ENCODE peak calls at places on chromosome 13, in nine cellular contexts. T, Q, F, B, Y, G, U, I and K are unnamed samples.

GRCh38 chr13:51728275-51728673 is 75.7 kb downstream of the DHRS12 start:
- DNase-seq in T (no peak), Q (no peak), F (no peak), B (no peak), Y (peak; percentile 28), G (no peak), U (no peak), I (no peak), K (no peak)

GRCh38 chr13:45873491-45874360 is 22.2 kb upstream of the SIAH3 start:
- DNase-seq in T (no peak), Q (no peak), F (no peak), B (no peak), Y (no peak), G (no peak), U (no peak), I (peak; percentile 33), K (no peak)

GRCh38 chr13:95020298-95020987 is 280.8 kb downstream of the ABCC4 start:
- DNase-seq in T (no peak), Q (no peak), F (no peak), B (no peak), Y (no peak), G (no peak), U (no peak), I (no peak), K (no peak)

GRCh38 chr13:94269557-94269956 is 209.9 kb downstream of the DCT start:
- DNase-seq in T (no peak), Q (no peak), F (no peak), B (no peak), Y (no peak), G (no peak), U (no peak), I (no peak), K (no peak)

GRCh38 chr13:109971006-109971744 is 184.8 kb upstream of the IRS2 start:
- DNase-seq in T (no peak), Q (no peak), F (no peak), B (no peak), Y (no peak), G (no peak), U (no peak), I (no peak), K (no peak)

GRCh38 chr13:80528733-80529132 is 187.8 kb upstream of the SPRY2 start:
- DNase-seq in T (no peak), Q (no peak), F (no peak), B (no peak), Y (no peak), G (no peak), U (no peak), I (no peak), K (no peak)

GRCh38 chr13:107807306-107808073 is 407.8 kb downstream of the LIG4 start:
- DNase-seq in T (no peak), Q (no peak), F (no peak), B (no peak), Y (no peak), G (no peak), U (no peak), I (no peak), K (no peak)

GRCh38 chr13:32726374-32727037 is 140.3 kb downstream of the PDS5B start:
- DNase-seq in T (no peak), Q (no peak), F (no peak), B (no peak), Y (no peak), G (no peak), U (no peak), I (no peak), K (no peak)

GRCh38 chr13:49082653-49083536 is 107.2 kb downstream of the FNDC3A start:
- DNase-seq in T (no peak), Q (no peak), F (no peak), B (no peak), Y (no peak), G (no peak), U (no peak), I (no peak), K (no peak)

GRCh38 chr13:97780486-97780885 is 173.0 kb upstream of the IPO5 start:
- DNase-seq in T (no peak), Q (no peak), F (no peak), B (no peak), Y (no peak), G (no peak), U (no peak), I (no peak), K (no peak)

GRCh38 chr13:49610176-49610575 is 18.1 kb upstream of the ARL11 start:
- DNase-seq in T (no peak), Q (no peak), F (no peak), B (no peak), Y (no peak), G (no peak), U (no peak), I (no peak), K (no peak)

GRCh38 chr13:111460548-111461444 is 140.4 kb downstream of the TEX29 start:
- DNase-seq in T (no peak), Q (no peak), F (no peak), B (no peak), Y (peak; percentile 59), G (no peak), U (no peak), I (peak; percentile 80), K (no peak)

GRCh38 chr13:46728777-46729176 is 68.2 kb downstream of the ESD start:
- DNase-seq in T (no peak), Q (no peak), F (no peak), B (no peak), Y (no peak), G (no peak), U (no peak), I (peak; percentile 29), K (no peak)

GRCh38 chr13:93304868-93305613 is 78.4 kb downstream of the GPC6 start:
- DNase-seq in T (no peak), Q (no peak), F (no peak), B (no peak), Y (no peak), G (no peak), U (no peak), I (no peak), K (no peak)

DNA sequence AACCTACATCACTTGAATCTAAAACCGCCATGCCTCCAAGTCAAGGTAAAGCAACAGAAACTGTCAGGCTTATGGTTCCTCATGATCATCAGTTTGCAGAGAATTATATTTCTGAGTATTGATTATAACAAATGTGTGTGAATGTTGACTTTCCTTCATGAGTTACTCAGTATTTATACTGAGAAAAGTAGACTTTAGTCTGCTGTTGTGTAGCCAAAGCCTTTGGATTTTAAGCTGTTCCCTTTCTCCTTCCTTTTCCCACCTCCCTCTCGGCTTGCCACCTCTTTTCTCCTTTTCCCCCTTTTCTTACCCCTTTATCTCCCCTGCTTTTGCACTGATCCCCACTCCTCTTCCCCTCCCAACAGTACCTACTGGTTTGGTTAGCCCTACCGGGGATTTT is 20.7 kb upstream of the GPR18 start:
- DNase-seq in T (no peak), Q (no peak), F (no peak), B (no peak), Y (no peak), G (no peak), U (no peak), I (no peak), K (no peak)
- H3K4me1 ChIP-seq in T (peaks cover 93% of the 10 kb centered on the region), Q (peaks cover 72% of the 10 kb centered on the region), F (peaks cover 60% of the 10 kb centered on the region), B (peaks cover 13% of the 10 kb centered on the region), Y (no peaks in the 10 kb centered on the region), G (no peaks in the 10 kb centered on the region), U (no peaks in the 10 kb centered on the region), I (peaks cover 24% of the 10 kb centered on the region), K (peaks cover 96% of the 10 kb centered on the region)

DNA sequence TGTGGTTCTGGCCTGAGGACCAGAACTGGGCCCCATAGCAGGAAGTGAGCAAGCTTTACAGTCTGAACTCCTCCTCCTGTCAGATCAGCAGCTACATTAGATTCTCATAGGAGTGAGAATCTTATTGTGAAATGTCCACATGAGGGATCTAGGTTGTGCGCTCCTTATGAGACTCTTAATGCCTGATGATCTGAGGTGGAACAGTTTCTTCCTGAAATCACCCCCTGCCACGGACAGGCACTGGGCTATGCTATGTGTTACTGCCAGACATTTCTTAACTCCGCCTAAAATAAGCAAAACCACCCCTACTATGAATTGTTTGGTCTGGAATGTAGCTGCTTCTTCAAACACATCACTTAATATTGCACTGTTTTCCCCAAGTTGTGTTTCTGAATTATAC is 4.6 kb downstream of the FBXL3 start:
- DNase-seq in T (no peak), Q (no peak), F (no peak), B (no peak), Y (no peak), G (no peak), U (no peak), I (no peak), K (no peak)
- H3K4me1 ChIP-seq in T (peaks cover 61% of the 10 kb centered on the region), Q (peaks cover 81% of the 10 kb centered on the region), F (peaks cover 34% of the 10 kb centered on the region), B (peaks cover 3% of the 10 kb centered on the region), Y (peaks cover 57% of the 10 kb centered on the region), G (peaks cover 43% of the 10 kb centered on the region), U (peaks cover 16% of the 10 kb centered on the region), I (peaks cover 21% of the 10 kb centered on the region), K (peaks cover 75% of the 10 kb centered on the region)

DNA sequence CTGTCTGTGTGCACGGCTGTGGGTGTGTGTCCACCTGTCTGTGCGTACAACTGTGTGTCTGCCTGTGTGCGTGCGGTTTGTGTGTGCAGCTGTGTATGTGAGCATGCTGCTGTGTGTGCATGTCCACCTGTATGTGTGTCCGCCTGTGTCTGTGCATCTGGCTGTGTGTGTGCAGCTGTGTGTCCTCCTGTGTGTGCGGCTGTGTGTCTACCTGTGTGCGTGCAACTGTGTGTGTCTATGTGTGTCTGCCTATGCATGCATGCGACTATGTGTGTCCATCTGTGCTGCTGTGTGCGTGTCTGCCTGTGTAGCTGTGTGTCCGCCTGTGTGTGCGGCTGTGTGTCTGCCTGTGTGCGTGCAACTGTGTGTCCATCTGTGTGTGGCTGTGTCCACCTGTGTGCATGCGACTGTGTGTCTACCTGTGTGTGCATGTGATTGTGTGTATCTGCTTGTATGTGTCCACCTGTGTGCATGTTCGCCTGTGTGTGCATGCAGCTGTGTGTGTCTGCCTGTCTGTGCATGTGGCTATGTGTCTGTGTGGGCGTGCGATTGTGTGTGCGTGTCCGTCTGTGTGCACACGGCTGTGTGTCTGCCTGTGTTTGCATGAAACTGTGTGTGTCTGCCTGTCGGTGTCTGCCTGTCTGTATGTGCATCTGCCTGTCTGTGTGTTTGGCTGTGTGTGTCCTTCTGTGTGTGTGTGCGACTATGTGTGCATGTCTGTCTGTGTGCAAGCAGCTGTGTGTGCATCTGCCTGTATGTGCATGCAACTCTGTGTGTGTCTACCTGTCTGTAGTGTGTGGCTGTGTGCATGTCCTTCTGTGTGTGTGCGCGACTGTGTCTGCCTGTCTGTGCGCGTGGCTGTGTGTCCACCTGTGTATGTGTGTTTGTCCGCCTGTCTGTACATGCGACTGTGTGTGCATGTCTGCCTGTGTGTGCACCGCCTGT is 57.1 kb upstream of the C13orf46 start:
- DNase-seq in T (no peak), Q (no peak), F (no peak), B (no peak), Y (no peak), G (no peak), U (no peak), I (no peak), K (no peak)
- H3K4me1 ChIP-seq in T (no peaks in the 10 kb centered on the region), Q (no peaks in the 10 kb centered on the region), F (peaks cover 6% of the 10 kb centered on the region), B (peaks cover 41% of the 10 kb centered on the region), Y (peaks cover 7% of the 10 kb centered on the region), G (peaks cover 47% of the 10 kb centered on the region), U (peaks cover 1% of the 10 kb centered on the region), I (peaks cover 21% of the 10 kb centered on the region), K (peaks cover 31% of the 10 kb centered on the region)

GRCh38 chr13:43545317-43545874 is 241.4 kb downstream of the ENOX1 start:
- DNase-seq in T (no peak), Q (no peak), F (no peak), B (no peak), Y (no peak), G (no peak), U (no peak), I (no peak), K (no peak)
- H3K4me1 ChIP-seq in T (no peaks in the 10 kb centered on the region), Q (no peaks in the 10 kb centered on the region), F (no peaks in the 10 kb centered on the region), B (peaks cover 10% of the 10 kb centered on the region), Y (no peaks in the 10 kb centered on the region), G (peaks cover 18% of the 10 kb centered on the region), U (no peaks in the 10 kb centered on the region), I (peaks cover 21% of the 10 kb centered on the region), K (no peaks in the 10 kb centered on the region)